ENCODE peak calls at places on chromosome 22, in four cellular contexts. I, Q, M and A are unnamed samples.

GRCh38 chr22:19889951-19890350 is 35.3 kb upstream of the GNB1L start:
- DNase-seq in I (no peak), Q (no peak), M (no peak), A (no peak)

GRCh38 chr22:45620707-45621106 is 50.9 kb upstream of the ATXN10 start:
- DNase-seq in I (no peak), Q (no peak), M (no peak), A (no peak)

GRCh38 chr22:35970601-35971417 is 57.8 kb downstream of the RBFOX2 start:
- DNase-seq in I (no peak), Q (no peak), M (no peak), A (no peak)

GRCh38 chr22:30290679-30291333 is 1.5 kb upstream of the CASTOR1 start:
- DNase-seq in I (peak; percentile 75), Q (peak; percentile 95), M (peak; percentile 61), A (peak; percentile 93)

GRCh38 chr22:37898441-37899181 is 7.5 kb upstream of the MICALL1 start:
- DNase-seq in I (no peak), Q (peak; percentile 71), M (peak; percentile 98), A (peak; percentile 55)

GRCh38 chr22:20553947-20554741 is 46.7 kb downstream of the MED15 start:
- DNase-seq in I (peak; percentile 17), Q (no peak), M (no peak), A (no peak)

GRCh38 chr22:45212992-45213751 is 27.5 kb downstream of the KIAA0930 start:
- DNase-seq in I (peak; percentile 49), Q (no peak), M (no peak), A (peak; percentile 66)

GRCh38 chr22:45235101-45235777 is 5.5 kb downstream of the KIAA0930 start:
- DNase-seq in I (no peak), Q (no peak), M (no peak), A (no peak)

GRCh38 chr22:17481424-17481823 is 81.9 kb upstream of the SLC25A18 start:
- DNase-seq in I (no peak), Q (no peak), M (no peak), A (no peak)

GRCh38 chr22:22110548-22111266 is 128.1 kb upstream of the TOP3B start:
- DNase-seq in I (peak; percentile 27), Q (no peak), M (peak; percentile 71), A (peak; percentile 22)

GRCh38 chr22:19871845-19872778 is 17.4 kb upstream of the GNB1L start:
- DNase-seq in I (peak; percentile 11), Q (peak; percentile 36), M (no peak), A (peak; percentile 40)

GRCh38 chr22:36595154-36595553 is 66.2 kb upstream of the EIF3D start:
- DNase-seq in I (no peak), Q (no peak), M (no peak), A (no peak)

GRCh38 chr22:36197065-36197440 is 4.6 kb downstream of the APOL4 start:
- DNase-seq in I (peak; percentile 85), Q (no peak), M (no peak), A (no peak)

GRCh38 chr22:20429254-20430100 is 8.1 kb downstream of the SCARF2 start:
- DNase-seq in I (no peak), Q (no peak), M (peak; percentile 30), A (no peak)

GRCh38 chr22:37604875-37605274 is 3.8 kb upstream of the GGA1 start:
- DNase-seq in I (no peak), Q (no peak), M (no peak), A (no peak)

GRCh38 chr22:46105494-46106278 is 44.6 kb upstream of the PPARA start:
- DNase-seq in I (no peak), Q (peak; percentile 84), M (no peak), A (no peak)

GRCh38 chr22:21837184-21837979 is 30.1 kb downstream of the MAPK1 start:
- DNase-seq in I (no peak), Q (no peak), M (peak; percentile 41), A (peak; percentile 67)

GRCh38 chr22:19824197-19825015 is 30.3 kb downstream of the GNB1L start:
- DNase-seq in I (no peak), Q (no peak), M (no peak), A (no peak)

GRCh38 chr22:29846290-29846689 is 8.2 kb upstream of the ASCC2 start:
- DNase-seq in I (no peak), Q (no peak), M (no peak), A (no peak)

GRCh38 chr22:49641770-49642313 is 185.8 kb downstream of the BRD1 start:
- DNase-seq in I (no peak), Q (no peak), M (no peak), A (no peak)

GRCh38 chr22:29040385-29041275 is 21.0 kb downstream of the C22orf31 start:
- DNase-seq in I (peak; percentile 60), Q (peak; percentile 55), M (no peak), A (peak; percentile 77)

GRCh38 chr22:27159016-27159415 is 501.6 kb downstream of the MIAT start:
- DNase-seq in I (no peak), Q (no peak), M (no peak), A (no peak)
- H3K27me3 ChIP-seq in I (no peaks in the 10 kb centered on the region), Q (no peaks in the 10 kb centered on the region), M (peaks cover 11% of the 10 kb centered on the region), A (no peaks in the 10 kb centered on the region)

GRCh38 chr22:42604403-42604802 is 10.3 kb downstream of the POLDIP3 start:
- DNase-seq in I (no peak), Q (no peak), M (no peak), A (peak; percentile 82)
- H3K36me3 ChIP-seq in I (no peaks in the 10 kb centered on the region), Q (no peaks in the 10 kb centered on the region), M (peaks cover 19% of the 10 kb centered on the region), A (peaks cover 70% of the 10 kb centered on the region)

GRCh38 chr22:42608481-42609361 is 6.0 kb downstream of the POLDIP3 start:
- DNase-seq in I (no peak), Q (no peak), M (no peak), A (peak; percentile 72)
- H3K27ac ChIP-seq in I (no peak overlapping the region), Q (peak overlapping the region; percentile 89), M (peak overlapping the region; percentile 79), A (peak overlapping the region; percentile 53)

GRCh38 chr22:42412744-42413220 is 19.4 kb downstream of the NFAM1 start:
- DNase-seq in I (no peak), Q (no peak), M (no peak), A (no peak)
- H3K27me3 ChIP-seq in I (no peaks in the 10 kb centered on the region), Q (no peaks in the 10 kb centered on the region), M (peaks cover 18% of the 10 kb centered on the region), A (peaks cover 3% of the 10 kb centered on the region)

GRCh38 chr22:41883400-41883799 is 31.5 kb downstream of the SHISA8 start:
- DNase-seq in I (no peak), Q (no peak), M (no peak), A (no peak)
- H3K36me3 ChIP-seq in I (no peaks in the 10 kb centered on the region), Q (peaks cover 9% of the 10 kb centered on the region), M (peaks cover 56% of the 10 kb centered on the region), A (peaks cover 69% of the 10 kb centered on the region)

GRCh38 chr22:40220316-40221054 is 42.8 kb downstream of the TNRC6B start:
- DNase-seq in I (peak; percentile 60), Q (no peak), M (no peak), A (peak; percentile 61)

GRCh38 chr22:40218723-40219294 is 41.1 kb downstream of the TNRC6B start:
- DNase-seq in I (no peak), Q (no peak), M (no peak), A (no peak)

GRCh38 chr22:40218152-40218551 is 40.4 kb downstream of the TNRC6B start:
- DNase-seq in I (no peak), Q (no peak), M (no peak), A (no peak)

GRCh38 chr22:40224702-40225101 is 47.0 kb downstream of the TNRC6B start:
- DNase-seq in I (no peak), Q (no peak), M (no peak), A (no peak)

GRCh38 chr22:40221055-40221414 is 43.3 kb downstream of the TNRC6B start:
- DNase-seq in I (no peak), Q (no peak), M (no peak), A (no peak)
- H3K27ac ChIP-seq in I (peak overlapping the region; percentile 70), Q (peak overlapping the region; percentile 81), M (peak overlapping the region; percentile 70), A (peak overlapping the region; percentile 45)

GRCh38 chr22:48177591-48177990 is 1415.1 kb downstream of the TBC1D22A start:
- DNase-seq in I (no peak), Q (no peak), M (no peak), A (no peak)
- H3K27me3 ChIP-seq in I (no peaks in the 10 kb centered on the region), Q (no peaks in the 10 kb centered on the region), M (no peaks in the 10 kb centered on the region), A (no peaks in the 10 kb centered on the region)

GRCh38 chr22:39229075-39229474 is 15.7 kb downstream of the PDGFB start:
- DNase-seq in I (no peak), Q (no peak), M (no peak), A (no peak)

GRCh38 chr22:39229688-39230260 is 15.0 kb downstream of the PDGFB start:
- DNase-seq in I (no peak), Q (no peak), M (no peak), A (no peak)

GRCh38 chr22:39231197-39231950 is 13.4 kb downstream of the PDGFB start:
- DNase-seq in I (no peak), Q (no peak), M (no peak), A (no peak)

GRCh38 chr22:39232246-39232645 is 12.5 kb downstream of the PDGFB start:
- DNase-seq in I (no peak), Q (no peak), M (no peak), A (no peak)

GRCh38 chr22:39230261-39231196 is 14.3 kb downstream of the PDGFB start:
- DNase-seq in I (no peak), Q (no peak), M (no peak), A (no peak)
- H3K36me3 ChIP-seq in I (no peaks in the 10 kb centered on the region), Q (no peaks in the 10 kb centered on the region), M (peaks cover 22% of the 10 kb centered on the region), A (no peaks in the 10 kb centered on the region)

GRCh38 chr22:32850591-32851517 is 49.3 kb downstream of the TIMP3 start:
- DNase-seq in I (peak; percentile 88), Q (peak; percentile 62), M (no peak), A (no peak)

GRCh38 chr22:32850157-32850556 is 48.7 kb downstream of the TIMP3 start:
- DNase-seq in I (no peak), Q (no peak), M (no peak), A (no peak)

GRCh38 chr22:32847067-32847491 is 45.6 kb downstream of the TIMP3 start:
- DNase-seq in I (peak; percentile 66), Q (peak; percentile 58), M (peak; percentile 40), A (no peak)

GRCh38 chr22:32848226-32848625 is 46.7 kb downstream of the TIMP3 start:
- DNase-seq in I (no peak), Q (no peak), M (no peak), A (no peak)

DNA sequence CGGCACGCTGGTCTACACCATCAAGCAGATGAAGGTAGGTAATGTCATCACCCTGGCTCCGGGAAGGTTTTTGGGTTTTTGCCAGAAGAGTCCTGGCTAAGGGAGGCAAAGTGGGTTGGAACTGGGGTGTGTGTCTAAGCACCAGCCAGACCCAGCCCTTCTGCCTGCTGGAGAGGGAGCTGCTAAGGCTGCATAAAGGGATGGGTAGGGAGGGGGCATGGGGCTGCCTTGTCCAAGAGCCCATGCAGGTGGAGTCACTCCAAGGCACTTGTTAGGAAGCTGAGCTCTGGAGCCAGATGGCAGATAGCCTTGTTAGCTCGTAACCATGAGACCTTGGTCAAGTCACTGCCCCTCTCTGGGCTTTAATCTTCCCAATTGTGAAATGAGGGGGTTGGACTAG is 48.0 kb downstream of the TIMP3 start:
- DNase-seq in I (no peak), Q (no peak), M (no peak), A (no peak)
- H3K27ac ChIP-seq in I (peak overlapping the region; percentile 76), Q (peak overlapping the region; percentile 75), M (no peak overlapping the region), A (no peak overlapping the region)

GRCh38 chr22:24938741-24939341 is 7.7 kb downstream of the LHFPL7 start:
- DNase-seq in I (no peak), Q (no peak), M (no peak), A (no peak)
- H3K27me3 ChIP-seq in I (no peaks in the 10 kb centered on the region), Q (no peaks in the 10 kb centered on the region), M (peaks cover 6% of the 10 kb centered on the region), A (peaks cover 4% of the 10 kb centered on the region)